ENCODE peak calls at places on chromosomes 16 and 17, in seven cellular contexts. O is lung; Y is thoracic aorta; T is cardiac fibroblast; S is CD8-positive, alpha-beta T cell; L is coronary artery; G is fibroblast of mammary gland. E is an unnamed sample.

GRCh38 chr17:34675143-34675542 is 95.8 kb downstream of the TMEM132E start:
- DNase-seq in O (no peak), Y (no peak), T (no peak), S (no peak), L (no peak), G (no peak), E (no peak)

GRCh38 chr16:56265746-56266145 is 74.5 kb downstream of the GNAO1 start:
- DNase-seq in O (no peak), Y (no peak), T (no peak), S (no peak), L (peak; percentile 38), G (no peak), E (no peak)

GRCh38 chr17:82930043-82930923 is 90.5 kb upstream of the ZNF750 start:
- DNase-seq in O (no peak), Y (no peak), T (no peak), S (no peak), L (peak; percentile 61), G (no peak), E (no peak)

GRCh38 chr17:16282522-16282921 is 65.5 kb downstream of the PIGL start:
- DNase-seq in O (no peak), Y (no peak), T (peak; percentile 71), S (no peak), L (no peak), G (peak; percentile 90), E (no peak)

GRCh38 chr17:12667299-12667958 is 1.7 kb downstream of the MYOCD start:
- DNase-seq in O (no peak), Y (no peak), T (peak; percentile 56), S (no peak), L (no peak), G (peak; percentile 72), E (no peak)

GRCh38 chr16:17170435-17170834 is 300.3 kb downstream of the XYLT1 start:
- DNase-seq in O (no peak), Y (no peak), T (no peak), S (no peak), L (no peak), G (no peak), E (no peak)

GRCh38 chr16:57053206-57053605 is 39.2 kb upstream of the CPNE2 start:
- DNase-seq in O (no peak), Y (no peak), T (no peak), S (no peak), L (no peak), G (no peak), E (no peak)

GRCh38 chr17:80997471-80998387 is 6.1 kb downstream of the CHMP6 start:
- DNase-seq in O (no peak), Y (no peak), T (no peak), S (no peak), L (no peak), G (no peak), E (peak; percentile 81)

GRCh38 chr17:80219013-80219776 is 938 bp downstream of the SGSH start:
- DNase-seq in O (peak; percentile 86), Y (peak; percentile 28), T (peak; percentile 78), S (peak; percentile 84), L (no peak), G (peak; percentile 86), E (peak; percentile 87)

GRCh38 chr16:2177101-2177500 is 19.3 kb downstream of the CASKIN1 start:
- DNase-seq in O (no peak), Y (no peak), T (no peak), S (no peak), L (no peak), G (no peak), E (no peak)

GRCh38 chr17:8401107-8401506 is 3.5 kb upstream of the RNF222 start:
- DNase-seq in O (no peak), Y (no peak), T (no peak), S (no peak), L (no peak), G (no peak), E (no peak)

GRCh38 chr17:2841606-2842005 is 45.4 kb downstream of the RAP1GAP2 start:
- DNase-seq in O (no peak), Y (no peak), T (no peak), S (no peak), L (no peak), G (peak; percentile 45), E (no peak)

GRCh38 chr17:43645765-43646481 is 15.8 kb downstream of the MEOX1 start:
- DNase-seq in O (peak; percentile 42), Y (peak; percentile 23), T (peak; percentile 85), S (no peak), L (no peak), G (peak; percentile 33), E (peak; percentile 96)

GRCh38 chr17:8362651-8363332 is 13.7 kb downstream of the KRABD2 start:
- DNase-seq in O (no peak), Y (no peak), T (no peak), S (no peak), L (no peak), G (peak; percentile 64), E (no peak)

GRCh38 chr17:31549525-31550388 is 158.3 kb downstream of the RAB11FIP4 start:
- DNase-seq in O (peak; percentile 94), Y (peak; percentile 76), T (peak; percentile 96), S (peak; percentile 73), L (peak; percentile 97), G (peak; percentile 91), E (peak; percentile 98)

GRCh38 chr16:4962716-4963115 is 4.6 kb downstream of the SEC14L5 start:
- DNase-seq in O (no peak), Y (no peak), T (no peak), S (no peak), L (no peak), G (no peak), E (no peak)

GRCh38 chr16:51359141-51359960 is 208.3 kb upstream of the SALL1 start:
- DNase-seq in O (no peak), Y (no peak), T (peak; percentile 12), S (no peak), L (no peak), G (no peak), E (no peak)

GRCh38 chr16:63998-64913 is 8.2 kb downstream of the RHBDF1 start:
- DNase-seq in O (no peak), Y (no peak), T (no peak), S (no peak), L (no peak), G (no peak), E (no peak)

GRCh38 chr17:56099649-56100048 is 53.6 kb upstream of the ANKFN1 start:
- DNase-seq in O (peak; percentile 37), Y (no peak), T (no peak), S (no peak), L (no peak), G (peak; percentile 60), E (no peak)

GRCh38 chr17:7236808-7237207 is 2.4 kb downstream of the PHF23 start:
- DNase-seq in O (no peak), Y (no peak), T (no peak), S (no peak), L (no peak), G (no peak), E (no peak)
- H3K4me3 ChIP-seq in O (no peak overlapping the region), Y (no peak overlapping the region), T (peak overlapping the region; percentile 100), S (no peak overlapping the region), L (no peak overlapping the region), G (no peak overlapping the region), E (no peak overlapping the region)

GRCh38 chr17:18321309-18321708 is 6.2 kb downstream of the SMCR8 start:
- DNase-seq in O (no peak), Y (no peak), T (no peak), S (no peak), L (no peak), G (peak; percentile 38), E (no peak)
- TF ChIP-seq CTCF in O (no peak), Y (peak; percentile 7), T (peak; percentile 28), S (no peak), L (no peak), G (peak; percentile 22), E (no peak)

GRCh38 chr17:65456368-65457151 is 104.9 kb downstream of the AXIN2 start:
- DNase-seq in O (no peak), Y (no peak), T (no peak), S (no peak), L (no peak), G (no peak), E (no peak)
- H3K4me3 ChIP-seq in O (no peak overlapping the region), Y (no peak overlapping the region), T (no peak overlapping the region), S (no peak overlapping the region), L (no peak overlapping the region), G (no peak overlapping the region), E (no peak overlapping the region)

GRCh38 chr17:61699032-61699431 is 108.0 kb upstream of the NACA2 start:
- DNase-seq in O (no peak), Y (no peak), T (no peak), S (no peak), L (no peak), G (no peak), E (no peak)

GRCh38 chr17:61699694-61700093 is 108.7 kb upstream of the NACA2 start:
- DNase-seq in O (no peak), Y (no peak), T (no peak), S (no peak), L (no peak), G (no peak), E (no peak)

GRCh38 chr17:61695779-61696337 is 104.8 kb upstream of the NACA2 start:
- DNase-seq in O (no peak), Y (no peak), T (no peak), S (no peak), L (no peak), G (no peak), E (no peak)

GRCh38 chr17:61700252-61700651 is 109.2 kb upstream of the NACA2 start:
- DNase-seq in O (no peak), Y (no peak), T (no peak), S (no peak), L (no peak), G (no peak), E (no peak)

GRCh38 chr17:61698244-61698643 is 107.2 kb upstream of the NACA2 start:
- DNase-seq in O (no peak), Y (no peak), T (no peak), S (no peak), L (no peak), G (no peak), E (no peak)
- TF ChIP-seq CTCF in O (no peak), Y (no peak), T (no peak), S (no peak), L (no peak), G (no peak), E (no peak)